ENCODE peak calls at places on chromosomes 13 and 19, in seven cellular contexts. One of them, this sample, is unnamed.

GRCh38 chr13:40982772-40983171 is 36.3 kb downstream of the ELF1 start:
- DNase-seq in H1: no peak
- DNase-seq in GM12892: no peak
- DNase-seq in K562: no peak
- DNase-seq in HepG2: no peak
- DNase-seq in GM12878: peak
- DNase-seq in SK-N-SH: peak
- DNase-seq in this sample: no peak

GRCh38 chr13:114067381-114067885 is 65.0 kb downstream of the RASA3 start:
- DNase-seq in GM12878: peak
- DNase-seq in SK-N-SH: no peak
- DNase-seq in HepG2: no peak
- DNase-seq in GM12892: no peak
- DNase-seq in H1: no peak
- DNase-seq in K562: no peak
- DNase-seq in this sample: peak

GRCh38 chr19:54137913-54138776 is 583 bp downstream of the CNOT3 start:
- DNase-seq in K562: peak
- DNase-seq in SK-N-SH: peak
- DNase-seq in HepG2: no peak
- DNase-seq in GM12878: no peak
- DNase-seq in H1: no peak
- DNase-seq in GM12892: peak
- DNase-seq in this sample: peak

GRCh38 chr19:42544146-42544545 is 15.9 kb upstream of the CEACAM1 start:
- DNase-seq in GM12878: no peak
- DNase-seq in GM12892: no peak
- DNase-seq in K562: no peak
- DNase-seq in SK-N-SH: no peak
- DNase-seq in H1: no peak
- DNase-seq in HepG2: no peak
- DNase-seq in this sample: no peak

GRCh38 chr19:30297969-30298368 is 74.2 kb upstream of the ZNF536 start:
- DNase-seq in GM12892: no peak
- DNase-seq in K562: no peak
- DNase-seq in HepG2: no peak
- DNase-seq in GM12878: no peak
- DNase-seq in SK-N-SH: no peak
- DNase-seq in H1: no peak
- DNase-seq in this sample: no peak

GRCh38 chr13:35858665-35859064 is 272.5 kb downstream of the DCLK1 start:
- DNase-seq in SK-N-SH: no peak
- DNase-seq in K562: no peak
- DNase-seq in GM12878: no peak
- DNase-seq in H1: no peak
- DNase-seq in GM12892: no peak
- DNase-seq in HepG2: no peak
- DNase-seq in this sample: no peak

GRCh38 chr13:105579821-105580707 is 955.4 kb downstream of the EFNB2 start:
- DNase-seq in GM12892: no peak
- DNase-seq in HepG2: no peak
- DNase-seq in H1: no peak
- DNase-seq in GM12878: no peak
- DNase-seq in K562: no peak
- DNase-seq in SK-N-SH: no peak
- DNase-seq in this sample: no peak

GRCh38 chr19:57817976-57818375 is 3.3 kb upstream of the ZNF552 start:
- DNase-seq in H1: no peak
- DNase-seq in SK-N-SH: no peak
- DNase-seq in HepG2: no peak
- DNase-seq in GM12878: no peak
- DNase-seq in K562: no peak
- DNase-seq in GM12892: no peak
- DNase-seq in this sample: no peak

GRCh38 chr19:1265611-1266115 is 3.5 kb upstream of the CIRBP start:
- DNase-seq in HepG2: no peak
- DNase-seq in H1: no peak
- DNase-seq in GM12878: no peak
- DNase-seq in GM12892: no peak
- DNase-seq in SK-N-SH: no peak
- DNase-seq in K562: no peak
- DNase-seq in this sample: no peak

GRCh38 chr19:35389192-35389861 is 18.5 kb downstream of the GPR42 start:
- DNase-seq in HepG2: peak
- DNase-seq in K562: peak
- DNase-seq in GM12892: no peak
- DNase-seq in SK-N-SH: no peak
- DNase-seq in H1: no peak
- DNase-seq in GM12878: no peak
- DNase-seq in this sample: no peak

GRCh38 chr13:75217949-75218348 is 264.0 kb downstream of the TBC1D4 start:
- DNase-seq in K562: no peak
- DNase-seq in H1: no peak
- DNase-seq in GM12878: no peak
- DNase-seq in SK-N-SH: no peak
- DNase-seq in GM12892: no peak
- DNase-seq in HepG2: no peak
- DNase-seq in this sample: no peak

GRCh38 chr19:51514866-51515481 is 13.4 kb upstream of the SIGLEC12 start:
- DNase-seq in K562: peak
- DNase-seq in H1: no peak
- DNase-seq in SK-N-SH: peak
- DNase-seq in GM12892: no peak
- DNase-seq in GM12878: peak
- DNase-seq in HepG2: peak
- DNase-seq in this sample: peak

GRCh38 chr13:57946361-57946760 is 314.8 kb downstream of the PCDH17 start:
- DNase-seq in SK-N-SH: no peak
- DNase-seq in H1: no peak
- DNase-seq in K562: no peak
- DNase-seq in HepG2: no peak
- DNase-seq in GM12878: no peak
- DNase-seq in GM12892: no peak
- DNase-seq in this sample: no peak

GRCh38 chr13:109981000-109981399 is 194.6 kb upstream of the IRS2 start:
- DNase-seq in SK-N-SH: no peak
- DNase-seq in HepG2: no peak
- DNase-seq in K562: no peak
- DNase-seq in GM12878: no peak
- DNase-seq in GM12892: no peak
- DNase-seq in H1: no peak
- DNase-seq in this sample: no peak

DNA sequence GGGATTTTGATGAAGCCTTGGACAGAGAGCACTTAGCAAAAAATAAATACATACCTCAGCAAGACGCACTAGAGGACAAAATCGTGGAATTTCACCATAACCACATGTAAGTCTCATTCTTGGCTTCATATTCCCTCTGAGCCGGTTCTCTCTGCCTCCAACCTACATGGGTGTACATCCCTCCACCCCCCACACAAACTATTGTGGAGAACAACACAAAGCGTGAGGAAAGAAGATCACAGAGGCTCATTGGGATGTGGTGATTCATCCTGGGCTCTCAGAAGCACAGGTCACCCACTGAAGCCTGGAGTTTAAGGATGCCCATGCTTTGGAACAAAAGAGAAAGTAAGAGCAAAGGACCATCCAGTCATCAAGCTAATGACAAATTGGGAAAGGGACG is 192.2 kb downstream of the STK24 start:
- DNase-seq in GM12892: no peak
- DNase-seq in K562: no peak
- DNase-seq in HepG2: no peak
- DNase-seq in SK-N-SH: no peak
- DNase-seq in GM12878: no peak
- DNase-seq in H1: no peak
- DNase-seq in this sample: no peak
- TF ChIP-seq TAF1 in GM12892: no peak
- TF ChIP-seq TAF1 in K562: no peak
- TF ChIP-seq TAF1 in HepG2: no peak
- TF ChIP-seq TAF1 in SK-N-SH: no peak
- TF ChIP-seq TAF1 in GM12878: no peak
- TF ChIP-seq TAF1 in H1: no peak
- TF ChIP-seq TAF1 in this sample: no peak

GRCh38 chr19:46787331-46788100 is 878 bp downstream of the SLC1A5 start:
- DNase-seq in H1: no peak
- DNase-seq in K562: peak
- DNase-seq in GM12878: no peak
- DNase-seq in HepG2: peak
- DNase-seq in GM12892: no peak
- DNase-seq in SK-N-SH: peak
- DNase-seq in this sample: no peak

GRCh38 chr19:46789371-46789770 is 977 bp upstream of the SLC1A5 start:
- DNase-seq in K562: no peak
- DNase-seq in GM12878: no peak
- DNase-seq in SK-N-SH: no peak
- DNase-seq in HepG2: no peak
- DNase-seq in H1: no peak
- DNase-seq in GM12892: no peak
- DNase-seq in this sample: no peak

GRCh38 chr19:46788968-46789338 is 559 bp upstream of the SLC1A5 start:
- DNase-seq in H1: no peak
- DNase-seq in SK-N-SH: no peak
- DNase-seq in GM12878: no peak
- DNase-seq in GM12892: no peak
- DNase-seq in K562: no peak
- DNase-seq in HepG2: no peak
- DNase-seq in this sample: no peak

GRCh38 chr19:46788101-46788967 is at the start of gene SLC1A5:
- DNase-seq in HepG2: peak
- DNase-seq in SK-N-SH: peak
- DNase-seq in GM12892: peak
- DNase-seq in GM12878: peak
- DNase-seq in H1: peak
- DNase-seq in K562: peak
- DNase-seq in this sample: peak

GRCh38 chr19:46791944-46792343 is 3.5 kb upstream of the SLC1A5 start:
- DNase-seq in GM12878: no peak
- DNase-seq in HepG2: no peak
- DNase-seq in SK-N-SH: peak
- DNase-seq in H1: no peak
- DNase-seq in K562: no peak
- DNase-seq in GM12892: no peak
- DNase-seq in this sample: no peak
- TF ChIP-seq TAF1 in GM12878: no peak
- TF ChIP-seq TAF1 in HepG2: no peak
- TF ChIP-seq TAF1 in SK-N-SH: no peak
- TF ChIP-seq TAF1 in H1: no peak
- TF ChIP-seq TAF1 in K562: no peak
- TF ChIP-seq TAF1 in GM12892: no peak
- TF ChIP-seq TAF1 in this sample: no peak

GRCh38 chr19:16205205-16206045 is 7.7 kb downstream of the AP1M1 start:
- DNase-seq in GM12892: no peak
- DNase-seq in H1: no peak
- DNase-seq in HepG2: peak
- DNase-seq in GM12878: no peak
- DNase-seq in SK-N-SH: peak
- DNase-seq in K562: no peak
- DNase-seq in this sample: no peak

GRCh38 chr19:16207063-16207462 is 9.4 kb downstream of the AP1M1 start:
- DNase-seq in HepG2: no peak
- DNase-seq in GM12878: no peak
- DNase-seq in SK-N-SH: no peak
- DNase-seq in K562: no peak
- DNase-seq in GM12892: no peak
- DNase-seq in H1: no peak
- DNase-seq in this sample: no peak

GRCh38 chr19:16206637-16207036 is 8.9 kb downstream of the AP1M1 start:
- DNase-seq in HepG2: no peak
- DNase-seq in SK-N-SH: peak
- DNase-seq in K562: no peak
- DNase-seq in H1: no peak
- DNase-seq in GM12878: no peak
- DNase-seq in GM12892: no peak
- DNase-seq in this sample: no peak

GRCh38 chr19:16207490-16208025 is 9.8 kb downstream of the AP1M1 start:
- DNase-seq in H1: no peak
- DNase-seq in HepG2: no peak
- DNase-seq in GM12878: no peak
- DNase-seq in GM12892: no peak
- DNase-seq in SK-N-SH: no peak
- DNase-seq in K562: no peak
- DNase-seq in this sample: no peak

DNA sequence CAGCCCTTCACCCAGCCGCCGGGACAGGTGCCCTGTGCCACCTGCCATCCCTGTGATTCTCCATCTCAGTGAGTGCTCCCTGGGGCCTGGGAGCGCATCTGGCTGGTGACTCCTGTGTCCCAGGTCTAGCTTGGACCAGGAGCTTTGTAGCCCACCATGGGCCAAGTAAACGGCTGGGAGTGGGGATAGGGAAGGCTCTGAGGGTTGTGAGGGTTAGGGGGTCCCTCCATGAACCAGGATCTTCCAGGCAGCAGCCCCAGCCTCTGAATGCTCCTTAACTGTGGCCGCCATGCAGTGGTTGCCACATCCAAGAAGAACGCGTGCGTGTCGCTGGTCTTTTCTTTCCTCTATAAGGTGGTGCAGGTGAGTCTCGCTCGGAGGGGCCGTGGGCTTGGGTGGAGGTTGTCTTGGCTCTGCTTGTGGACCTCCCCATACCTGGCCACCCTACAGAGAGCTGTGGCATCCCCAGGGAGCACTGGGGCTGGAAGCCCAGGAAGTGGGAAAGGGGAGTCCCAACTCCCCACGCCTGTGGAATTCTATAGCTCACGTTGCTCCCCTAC is 8.4 kb downstream of the AP1M1 start:
- DNase-seq in HepG2: no peak
- DNase-seq in SK-N-SH: no peak
- DNase-seq in K562: no peak
- DNase-seq in H1: no peak
- DNase-seq in GM12878: no peak
- DNase-seq in GM12892: peak
- DNase-seq in this sample: no peak
- TF ChIP-seq TAF1 in HepG2: no peak
- TF ChIP-seq TAF1 in SK-N-SH: no peak
- TF ChIP-seq TAF1 in K562: no peak
- TF ChIP-seq TAF1 in H1: no peak
- TF ChIP-seq TAF1 in GM12878: no peak
- TF ChIP-seq TAF1 in GM12892: no peak
- TF ChIP-seq TAF1 in this sample: no peak

DNA sequence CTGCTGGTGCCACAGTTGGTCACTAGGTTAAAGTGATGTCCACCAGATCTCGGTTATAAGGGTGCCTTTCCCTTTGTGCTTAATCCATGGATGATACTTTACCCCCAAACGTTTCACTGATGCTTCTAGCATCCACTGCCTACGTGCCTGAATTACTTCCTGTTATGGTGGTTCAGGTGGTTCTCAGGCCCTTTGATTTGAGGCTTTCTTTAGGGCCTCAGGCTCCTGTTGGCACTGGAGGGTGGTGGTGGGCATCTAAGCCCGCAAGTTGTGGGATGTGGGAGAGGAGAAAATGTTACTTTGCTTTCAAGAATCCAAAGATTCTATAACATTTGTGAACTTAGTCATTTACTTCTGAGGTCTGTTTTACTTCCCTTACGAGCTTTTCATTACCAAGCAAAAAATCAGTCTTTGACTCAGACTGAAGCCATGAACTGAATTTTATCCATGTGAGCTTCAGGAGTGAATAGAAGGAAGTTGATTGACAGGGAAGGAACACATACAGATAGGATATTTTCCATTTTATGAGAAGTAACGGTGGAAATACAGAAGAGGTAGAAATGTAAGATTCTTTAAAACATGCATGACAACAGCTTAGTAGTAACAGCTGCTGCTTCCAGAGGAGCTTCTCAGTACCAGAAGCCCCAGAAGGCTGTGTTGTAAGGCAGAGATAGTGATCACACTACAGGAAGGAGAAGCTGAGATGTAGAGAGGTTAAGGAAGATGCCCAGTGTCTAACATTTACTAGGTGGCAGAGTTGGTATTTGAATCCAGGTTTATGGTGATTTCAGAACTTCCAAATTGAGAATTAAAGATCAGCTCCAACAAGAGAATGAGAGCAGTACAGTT is 65.0 kb downstream of the ARHGEF7 start:
- DNase-seq in GM12892: no peak
- DNase-seq in H1: no peak
- DNase-seq in HepG2: no peak
- DNase-seq in GM12878: no peak
- DNase-seq in K562: no peak
- DNase-seq in SK-N-SH: no peak
- DNase-seq in this sample: no peak
- TF ChIP-seq TAF1 in GM12892: no peak
- TF ChIP-seq TAF1 in H1: no peak
- TF ChIP-seq TAF1 in HepG2: no peak
- TF ChIP-seq TAF1 in GM12878: no peak
- TF ChIP-seq TAF1 in K562: no peak
- TF ChIP-seq TAF1 in SK-N-SH: no peak
- TF ChIP-seq TAF1 in this sample: no peak